ENCODE peak calls at places on chromosomes 7 and 10, in six cellular contexts. N is SK-N-SH, S is K562, G is HepG2, O is H1, H is GM12878. L is an unnamed sample.

GRCh38 chr7:18221377-18222290 is 194.0 kb upstream of the PRPS1L1 start:
- DNase-seq in N (no peak), S (no peak), G (no peak), O (no peak), H (no peak), L (no peak)

GRCh38 chr10:3207351-3207750 is 34.8 kb upstream of the PITRM1 start:
- DNase-seq in N (no peak), S (no peak), G (no peak), O (no peak), H (no peak), L (no peak)

GRCh38 chr10:120336910-120337540 is 120.0 kb upstream of the PLPP4 start:
- DNase-seq in N (peak), S (peak), G (peak), O (peak), H (no peak), L (peak)

GRCh38 chr10:67520924-67521520 is 175.0 kb downstream of the CTNNA3 start:
- DNase-seq in N (peak), S (peak), G (peak), O (no peak), H (peak), L (peak)

GRCh38 chr10:57716884-57717283 is 550.8 kb downstream of the IPMK start:
- DNase-seq in N (no peak), S (no peak), G (no peak), O (no peak), H (no peak), L (no peak)

GRCh38 chr10:52213511-52213831 is 100.6 kb upstream of the DKK1 start:
- DNase-seq in N (no peak), S (no peak), G (peak), O (peak), H (no peak), L (no peak)

GRCh38 chr7:116951366-116952292 is 1.7 kb upstream of the ST7 start:
- DNase-seq in N (no peak), S (peak), G (peak), O (no peak), H (no peak), L (peak)

GRCh38 chr10:59805043-59805442 is 51.8 kb upstream of the MRLN start:
- DNase-seq in N (peak), S (peak), G (peak), O (peak), H (no peak), L (no peak)

GRCh38 chr10:34866848-34867247 is 51.8 kb upstream of the PARD3 start:
- DNase-seq in N (no peak), S (no peak), G (no peak), O (no peak), H (no peak), L (no peak)

GRCh38 chr7:27709137-27710075 is 30.6 kb upstream of the TAX1BP1 start:
- DNase-seq in N (peak), S (no peak), G (no peak), O (no peak), H (no peak), L (no peak)

GRCh38 chr7:134856692-134857091 is 77.3 kb downstream of the CALD1 start:
- DNase-seq in N (no peak), S (no peak), G (no peak), O (no peak), H (no peak), L (no peak)

GRCh38 chr7:83782628-83783027 is 133.7 kb upstream of the SEMA3E start:
- DNase-seq in N (no peak), S (no peak), G (no peak), O (no peak), H (no peak), L (no peak)

GRCh38 chr7:140326116-140326928 is 72.0 kb downstream of the SLC37A3 start:
- DNase-seq in N (peak), S (peak), G (peak), O (no peak), H (no peak), L (no peak)

GRCh38 chr7:67463983-67464382 is 467.4 kb downstream of the TYW1 start:
- DNase-seq in N (peak), S (no peak), G (no peak), O (no peak), H (no peak), L (no peak)

GRCh38 chr7:83648464-83649241 is at the start of gene SEMA3E:
- DNase-seq in N (no peak), S (no peak), G (no peak), O (no peak), H (no peak), L (peak)

GRCh38 chr10:101939273-101939635 is 95.7 kb upstream of the KCNIP2 start:
- DNase-seq in N (no peak), S (no peak), G (no peak), O (no peak), H (no peak), L (peak)

DNA sequence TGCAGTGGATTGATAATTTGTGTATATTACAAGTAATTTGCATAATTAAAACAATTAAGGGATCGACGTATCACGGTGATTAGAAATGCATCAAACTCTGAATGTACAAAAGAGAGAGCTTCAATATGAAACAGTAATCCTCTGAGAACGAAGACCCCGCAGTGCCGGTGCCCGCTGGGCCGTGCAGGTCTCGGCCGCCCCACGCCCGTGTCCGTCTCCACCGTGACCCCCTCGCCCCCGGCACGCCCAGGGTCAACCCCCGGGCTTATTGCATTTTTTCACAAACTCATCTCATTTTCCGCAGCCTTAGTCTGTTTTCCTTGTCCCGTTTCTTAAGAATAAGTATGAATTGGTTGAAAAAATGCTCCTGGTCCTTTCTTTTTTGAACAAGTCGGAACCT is 218.6 kb downstream of the TCERG1L start:
- DNase-seq in N (no peak), S (no peak), G (no peak), O (no peak), H (no peak), L (no peak)
- H2AFZ ChIP-seq in N (no peak), S (no peak), G (no peak), O (no peak), H (no peak), L (no peak)

GRCh38 chr7:106031271-106032029 is 68.4 kb downstream of the CDHR3 start:
- DNase-seq in N (no peak), S (no peak), G (no peak), O (no peak), H (no peak), L (no peak)
- TF ChIP-seq JUND in N (no peak), S (no peak), G (no peak), O (no peak), H (no peak), L (no peak)

DNA sequence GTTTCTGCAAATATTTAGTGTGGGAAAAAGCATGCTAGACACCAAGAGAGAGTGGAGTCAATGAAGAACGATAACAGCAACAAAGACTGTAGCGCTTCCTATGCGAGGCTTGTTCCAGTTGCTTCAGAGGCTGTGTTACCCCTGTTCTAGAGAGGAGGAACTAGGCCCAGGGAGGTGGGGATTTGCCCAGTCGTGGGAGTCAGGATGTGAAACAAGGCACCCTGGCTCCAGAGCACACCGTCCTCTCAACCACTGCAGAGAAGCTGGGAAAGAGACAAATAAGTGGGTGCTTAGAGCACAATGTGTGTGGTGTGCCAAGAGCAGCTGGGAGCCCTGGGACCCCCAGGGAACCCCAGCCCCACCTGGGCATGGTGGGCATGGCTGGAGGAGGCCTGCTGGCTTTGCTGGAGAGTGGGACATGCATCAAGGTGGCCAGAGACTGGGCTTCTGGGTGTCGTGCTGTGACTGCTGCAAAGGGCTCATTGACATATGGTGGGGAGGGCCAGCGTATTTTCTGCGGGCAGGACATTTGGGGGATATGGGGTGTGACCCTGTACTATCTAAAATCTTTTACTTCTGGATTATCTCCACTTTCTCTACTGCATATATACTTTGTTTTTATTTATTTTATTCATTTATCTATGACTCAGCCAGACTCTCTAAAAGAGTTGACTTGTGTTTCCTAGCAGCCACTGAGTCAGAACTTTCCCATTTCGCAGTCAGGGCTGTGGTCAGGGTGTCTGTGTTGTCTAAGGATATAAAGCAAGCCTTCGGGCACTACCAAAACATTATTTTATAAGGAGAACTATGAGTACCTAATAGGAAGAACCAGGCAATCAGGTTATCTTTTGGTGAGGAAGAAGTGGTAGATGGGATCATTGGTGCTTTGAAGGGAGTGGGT is 95.4 kb downstream of the TCF7L2 start:
- DNase-seq in N (no peak), S (no peak), G (no peak), O (no peak), H (no peak), L (no peak)
- H3K27ac ChIP-seq in N (peak), S (no peak), G (no peak), O (no peak), H (no peak), L (no peak)

DNA sequence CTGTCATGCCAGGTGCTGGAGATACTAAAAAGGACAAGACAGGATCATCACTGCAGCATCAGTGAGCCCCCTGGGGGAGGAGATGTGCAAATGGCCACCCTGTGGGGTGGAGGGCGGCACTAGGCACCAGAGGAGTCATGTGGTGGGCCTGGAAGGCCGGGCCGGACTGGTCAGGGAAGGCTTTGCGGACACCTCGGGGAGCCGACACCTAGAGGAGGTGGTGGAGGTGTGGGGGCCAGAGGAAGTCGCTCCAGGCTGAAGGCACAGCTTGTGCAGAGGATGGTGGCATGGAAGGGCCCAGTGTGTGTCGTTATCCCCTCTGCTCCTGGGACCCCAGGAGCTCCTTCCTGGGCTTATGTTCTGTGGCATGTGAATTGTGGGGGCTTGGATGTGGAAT is 437.7 kb downstream of the RPS24 start:
- DNase-seq in N (no peak), S (no peak), G (no peak), O (no peak), H (no peak), L (no peak)
- H2AFZ ChIP-seq in N (no peak), S (no peak), G (no peak), O (no peak), H (no peak), L (no peak)

DNA sequence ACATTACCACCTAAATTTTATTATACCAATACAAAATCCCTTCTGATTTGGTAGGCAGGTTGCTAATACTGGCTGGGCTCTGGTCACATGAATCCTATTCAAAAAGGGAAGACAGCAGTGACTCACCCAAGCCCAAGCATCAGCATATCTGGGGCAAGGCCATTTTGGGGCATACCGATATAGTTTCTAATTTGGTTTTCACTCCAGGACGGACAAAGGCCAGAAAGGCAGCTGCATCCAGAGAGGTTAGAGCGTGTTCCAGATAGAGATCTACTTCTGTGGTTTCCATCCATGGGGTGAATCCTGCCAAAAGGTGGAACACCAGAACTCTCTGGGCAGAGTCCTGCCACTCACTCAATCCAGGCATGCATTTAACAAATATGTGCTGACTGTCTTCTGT is 335.8 kb downstream of the ELMO1 start:
- DNase-seq in N (no peak), S (no peak), G (no peak), O (no peak), H (no peak), L (no peak)
- TF ChIP-seq JUND in N (no peak), S (no peak), G (no peak), O (no peak), H (no peak), L (no peak)